ENCODE peak calls at places on chromosomes 1 and 21, in four cellular contexts. O, P, C and M are unnamed samples.

GRCh38 chr1:62637392-62638105 is 40.2 kb downstream of the ANGPTL3 start:
- DNase-seq in O (no peak), P (no peak), C (no peak), M (no peak)

GRCh38 chr1:228092342-228093049 is 10.0 kb downstream of the ARF1 start:
- DNase-seq in O (no peak), P (no peak), C (no peak), M (no peak)

GRCh38 chr1:51266181-51266580 is 30.1 kb downstream of the RNF11 start:
- DNase-seq in O (no peak), P (no peak), C (no peak), M (no peak)

GRCh38 chr21:15706686-15707085 is 23.1 kb upstream of the USP25 start:
- DNase-seq in O (peak; percentile 99), P (no peak), C (no peak), M (no peak)

GRCh38 chr1:63318255-63319068 is 3.9 kb upstream of the FOXD3 start:
- DNase-seq in O (no peak), P (no peak), C (no peak), M (no peak)

GRCh38 chr1:11406845-11407244 is 72.1 kb upstream of the DISP3 start:
- DNase-seq in O (no peak), P (no peak), C (no peak), M (no peak)

GRCh38 chr1:42334240-42335049 is 590 bp downstream of the FOXJ3 start:
- DNase-seq in O (peak; percentile 27), P (peak; percentile 24), C (peak; percentile 65), M (peak; percentile 45)

GRCh38 chr1:227759345-227760300 is 24.4 kb downstream of the SNAP47 start:
- DNase-seq in O (peak; percentile 98), P (no peak), C (no peak), M (no peak)

GRCh38 chr1:107515702-107516101 is 374.9 kb downstream of the NTNG1 start:
- DNase-seq in O (no peak), P (no peak), C (no peak), M (no peak)

GRCh38 chr1:172460901-172461315 is 17.0 kb upstream of the PIGC start:
- DNase-seq in O (no peak), P (no peak), C (no peak), M (no peak)

GRCh38 chr1:6962390-6962955 is 177.2 kb downstream of the CAMTA1 start:
- DNase-seq in O (no peak), P (no peak), C (no peak), M (no peak)

GRCh38 chr21:42423197-42423675 is 19.5 kb downstream of the UBASH3A start:
- DNase-seq in O (no peak), P (no peak), C (no peak), M (no peak)

GRCh38 chr1:1213919-1214599 is at the start of gene TNFRSF4:
- DNase-seq in O (no peak), P (no peak), C (no peak), M (no peak)

GRCh38 chr1:218942421-218942820 is 231.3 kb upstream of the LYPLAL1 start:
- DNase-seq in O (no peak), P (no peak), C (no peak), M (no peak)

GRCh38 chr1:3068400-3069361 is at the start of gene PRDM16:
- DNase-seq in O (peak; percentile 56), P (no peak), C (no peak), M (no peak)

GRCh38 chr1:32197074-32197473 is 3.3 kb upstream of the CCDC28B start:
- DNase-seq in O (no peak), P (no peak), C (no peak), M (no peak)